ENCODE peak calls at places on chromosomes 4 and X, in four cellular contexts. B, Q, L and G are unnamed samples.

GRCh38 chr4:52037730-52038108 is 380 bp downstream of the SGCB start:
- DNase-seq in L (peak; percentile 31), Q (peak; percentile 67), B (peak; percentile 31), G (peak; percentile 48)

GRCh38 chrX:118824173-118824782 is 654 bp downstream of the ZCCHC12 start:
- DNase-seq in B (no peak), L (no peak), Q (no peak), G (no peak)

GRCh38 chrX:95764972-95765451 is 919.6 kb upstream of the DIAPH2 start:
- DNase-seq in L (peak; percentile 11), Q (no peak), B (no peak), G (peak; percentile 59)

GRCh38 chrX:45508459-45508858 is 307.8 kb upstream of the DIPK2B start:
- DNase-seq in L (no peak), Q (no peak), B (no peak), G (peak; percentile 63)

GRCh38 chrX:115491766-115492165 is 69.2 kb upstream of the PLS3 start:
- DNase-seq in B (no peak), L (no peak), Q (no peak), G (peak; percentile 41)

GRCh38 chr4:154743683-154744340 is at the start of gene LRAT:
- DNase-seq in Q (peak; percentile 73), L (peak; percentile 89), B (no peak), G (no peak)

GRCh38 chrX:120653000-120653399 is 23.1 kb upstream of the C1GALT1C1 start:
- DNase-seq in B (no peak), L (no peak), Q (no peak), G (no peak)

GRCh38 chr4:186240848-186241491 is 13.7 kb downstream of the KLKB1 start:
- DNase-seq in B (no peak), Q (no peak), L (no peak), G (no peak)

GRCh38 chr4:4990857-4991540 is 28.3 kb downstream of the CYTL1 start:
- DNase-seq in B (peak; percentile 62), L (peak; percentile 23), Q (peak; percentile 95), G (peak; percentile 98)

GRCh38 chr4:24089831-24090531 is 200.1 kb upstream of the PPARGC1A start:
- DNase-seq in B (no peak), Q (no peak), L (no peak), G (no peak)

GRCh38 chrX:150968862-150969720 is 14.0 kb upstream of the HMGB3 start:
- DNase-seq in Q (no peak), L (no peak), B (no peak), G (no peak)

GRCh38 chrX:67207912-67208311 is 335.9 kb upstream of the AR start:
- DNase-seq in B (no peak), L (no peak), Q (no peak), G (no peak)

GRCh38 chrX:500481-501010 is 113.8 kb upstream of the PPP2R3B start:
- DNase-seq in Q (no peak), B (no peak), L (no peak), G (no peak)

GRCh38 chrX:57453901-57454300 is 137.9 kb upstream of the ZXDB start:
- DNase-seq in B (no peak), L (peak; percentile 13), Q (no peak), G (peak; percentile 11)

GRCh38 chrX:68898661-68899060 is 69.8 kb downstream of the EFNB1 start:
- DNase-seq in B (no peak), L (no peak), Q (no peak), G (no peak)

GRCh38 chr4:140556372-140557085 is 12.2 kb downstream of the UCP1 start:
- DNase-seq in B (no peak), Q (no peak), L (no peak), G (no peak)

GRCh38 chrX:44267861-44268260 is 75.6 kb downstream of the EFHC2 start:
- DNase-seq in L (no peak), B (no peak), Q (no peak), G (no peak)

GRCh38 chr4:38939150-38939549 is 71.5 kb downstream of the FAM114A1 start:
- DNase-seq in B (no peak), L (no peak), Q (no peak), G (no peak)

GRCh38 chr4:38930696-38931095 is 63.1 kb downstream of the FAM114A1 start:
- DNase-seq in B (no peak), L (no peak), Q (peak; percentile 80), G (no peak)

GRCh38 chr4:38931125-38931524 is 63.5 kb downstream of the FAM114A1 start:
- DNase-seq in B (no peak), Q (no peak), L (no peak), G (no peak)

GRCh38 chr4:38940476-38940875 is 72.9 kb downstream of the FAM114A1 start:
- DNase-seq in Q (no peak), L (no peak), B (no peak), G (no peak)

GRCh38 chr4:38935391-38936073 is 67.9 kb downstream of the FAM114A1 start:
- DNase-seq in L (no peak), B (no peak), Q (no peak), G (no peak)
- TF ChIP-seq CTCF in L (no peak), B (no peak), Q (no peak), G (no peak)

GRCh38 chr4:152900395-152900794 is 35.7 kb upstream of the FHDC1 start:
- DNase-seq in Q (no peak), L (no peak), B (no peak), G (no peak)
- H3K4me3 ChIP-seq in Q (no peak overlapping the region), L (no peak overlapping the region), B (no peak overlapping the region), G (no peak overlapping the region)

GRCh38 chrX:125132274-125132673 is 187.4 kb upstream of the TEX13C start:
- DNase-seq in B (no peak), Q (no peak), L (peak; percentile 1), G (no peak)
- TF ChIP-seq CTCF in B (no peak), Q (no peak), L (peak; percentile 55), G (no peak)

GRCh38 chr4:158535130-158535614 is 13.5 kb downstream of the RXFP1 start:
- DNase-seq in L (peak; percentile 70), B (no peak), Q (no peak), G (peak; percentile 66)
- H3K4me3 ChIP-seq in L (no peak overlapping the region), B (no peak overlapping the region), Q (no peak overlapping the region), G (no peak overlapping the region)

DNA sequence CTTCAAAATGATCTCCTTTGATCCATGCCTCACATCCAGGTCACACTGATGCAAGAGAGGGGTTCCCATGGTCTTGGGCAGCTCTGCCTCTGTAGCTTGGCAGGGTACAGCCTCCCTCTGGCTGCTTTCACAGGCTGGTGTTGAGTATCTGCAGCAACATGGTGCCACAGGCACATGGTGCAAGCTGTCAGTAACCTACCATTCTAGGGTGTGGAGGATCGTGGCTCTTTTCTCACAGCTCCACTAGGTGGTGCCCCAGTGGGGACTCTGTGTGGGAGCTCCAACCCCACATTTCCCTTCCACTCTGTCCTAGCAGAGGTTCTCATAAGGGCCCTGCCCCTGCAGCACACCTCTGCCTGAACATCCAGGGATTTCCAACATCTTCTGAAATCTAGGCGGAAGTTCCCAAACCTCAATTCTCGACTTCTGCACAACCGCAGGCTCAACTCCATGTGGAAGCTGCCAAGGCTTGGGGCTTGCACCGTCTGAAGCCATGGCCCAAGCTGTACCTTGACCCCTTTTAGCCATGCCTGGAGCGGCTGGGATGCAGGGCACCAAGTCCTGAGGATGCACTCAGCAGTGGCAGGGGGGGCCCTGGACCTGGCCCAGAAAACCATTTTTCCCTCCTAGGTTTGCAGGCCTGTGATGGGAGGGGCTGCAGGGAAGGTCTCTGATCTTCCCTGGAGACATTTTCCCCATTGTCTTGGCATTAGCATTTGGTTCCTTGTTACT is 137.8 kb upstream of the NUDT6 start:
- DNase-seq in Q (no peak), B (no peak), L (no peak), G (no peak)
- TF ChIP-seq CTCF in Q (no peak), B (no peak), L (no peak), G (no peak)

GRCh38 chrX:48102874-48103374 is 27.5 kb upstream of the SPACA5B start:
- DNase-seq in B (no peak), L (no peak), Q (no peak), G (no peak)

GRCh38 chrX:48101443-48101842 is 29.0 kb upstream of the SPACA5B start:
- DNase-seq in Q (no peak), B (no peak), L (no peak), G (no peak)
- H3K4me3 ChIP-seq in Q (no peak overlapping the region), B (no peak overlapping the region), L (no peak overlapping the region), G (no peak overlapping the region)

GRCh38 chr4:57442834-57443291 is 332.7 kb upstream of the IGFBP7 start:
- DNase-seq in L (peak; percentile 29), B (peak; percentile 22), Q (no peak), G (peak; percentile 36)

GRCh38 chr4:57448452-57448851 is 338.3 kb upstream of the IGFBP7 start:
- DNase-seq in B (no peak), L (no peak), Q (no peak), G (no peak)

GRCh38 chr4:57437649-57438048 is 327.5 kb upstream of the IGFBP7 start:
- DNase-seq in B (no peak), Q (no peak), L (no peak), G (no peak)

GRCh38 chr4:57442241-57442640 is 332.1 kb upstream of the IGFBP7 start:
- DNase-seq in L (no peak), Q (no peak), B (no peak), G (no peak)

DNA sequence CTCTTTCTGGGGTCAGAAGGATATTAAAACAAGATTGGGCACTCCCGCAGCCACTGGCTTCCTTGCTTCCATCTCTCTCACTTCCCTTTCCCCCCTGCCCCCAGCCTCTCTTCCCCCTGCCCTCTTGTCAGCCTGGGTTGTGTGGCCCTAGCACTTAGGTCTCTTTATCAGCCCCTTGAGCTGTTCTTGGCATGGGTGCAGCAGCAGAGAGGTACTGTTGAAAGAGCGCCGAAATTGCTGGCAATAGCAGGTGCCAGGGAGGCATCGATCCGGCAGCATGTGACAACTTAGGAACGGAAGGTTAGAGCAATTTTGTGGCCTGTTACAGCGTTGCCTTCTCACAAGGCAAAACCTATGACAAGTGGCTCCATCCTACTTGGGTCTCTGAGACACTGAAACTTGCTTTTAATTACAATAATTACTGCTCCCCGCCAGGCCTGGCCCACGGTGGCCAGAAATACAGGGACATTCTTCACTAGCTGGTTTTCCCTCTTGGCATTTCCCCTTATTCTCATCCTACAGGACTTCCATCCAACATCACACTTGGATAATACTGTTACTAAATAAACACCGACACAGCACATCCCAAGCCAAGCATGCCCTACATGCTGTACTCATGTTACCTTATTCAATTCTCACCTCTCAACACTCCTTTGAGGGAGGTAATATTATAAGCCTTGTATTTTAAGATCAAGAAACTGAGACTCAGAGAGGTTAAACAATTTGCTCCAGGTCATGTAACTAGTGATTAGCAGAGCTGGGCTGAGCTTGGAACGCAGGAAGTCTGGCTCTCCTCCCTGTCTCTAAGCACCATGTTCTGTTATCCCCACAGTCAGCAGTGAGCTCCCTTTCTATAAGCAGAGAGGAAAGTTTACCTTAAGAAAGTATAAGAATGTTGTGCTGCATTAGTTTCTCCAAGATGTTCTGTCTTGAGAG is 333.4 kb upstream of the IGFBP7 start:
- DNase-seq in B (no peak), Q (no peak), L (no peak), G (no peak)
- TF ChIP-seq CTCF in B (no peak), Q (no peak), L (no peak), G (no peak)

GRCh38 chr4:89298788-89299152 is 8.8 kb downstream of the GPRIN3 start:
- DNase-seq in B (no peak), Q (no peak), L (peak; percentile 28), G (peak; percentile 3)

GRCh38 chr4:89300060-89300459 is 7.5 kb downstream of the GPRIN3 start:
- DNase-seq in L (no peak), B (no peak), Q (no peak), G (no peak)

GRCh38 chr4:89300490-89300889 is 7.1 kb downstream of the GPRIN3 start:
- DNase-seq in B (no peak), L (no peak), Q (no peak), G (no peak)

GRCh38 chr4:89298160-89298559 is 9.4 kb downstream of the GPRIN3 start:
- DNase-seq in B (no peak), Q (no peak), L (no peak), G (no peak)

GRCh38 chr4:89299153-89299789 is 8.3 kb downstream of the GPRIN3 start:
- DNase-seq in L (no peak), Q (no peak), B (no peak), G (no peak)
- H3K4me3 ChIP-seq in L (no peak overlapping the region), Q (no peak overlapping the region), B (no peak overlapping the region), G (no peak overlapping the region)